ENCODE peak calls at places on chromosome 12, in seven cellular contexts. L is CD4-positive, alpha-beta memory T cell; O is neural crest cell; B is MCF 10A; W is EL; R is progenitor cell of endocrine pancreas; U is fibroblast of pulmonary artery. E is an unnamed sample.

GRCh38 chr12:132227156-132227555 is 82.9 kb downstream of the NOC4L start:
- DNase-seq in R (no peak), O (no peak), B (no peak), U (no peak), L (no peak), W (no peak), E (no peak)

GRCh38 chr12:117334855-117335587 is 26.4 kb downstream of the NOS1 start:
- DNase-seq in L (no peak), U (no peak), B (peak), R (no peak), W (no peak), O (no peak), E (peak)

GRCh38 chr12:127809236-127809635 is 457.7 kb upstream of the TMEM132C start:
- DNase-seq in W (peak), O (no peak), L (no peak), B (peak), R (no peak), U (peak), E (peak)

GRCh38 chr12:103462675-103463074 is 33.1 kb downstream of the C12orf42 start:
- DNase-seq in L (no peak), O (no peak), R (no peak), B (no peak), W (no peak), U (no peak), E (no peak)

GRCh38 chr12:5789469-5789968 is 155.5 kb downstream of the ANO2 start:
- DNase-seq in L (no peak), R (no peak), U (no peak), W (peak), O (no peak), B (peak), E (no peak)

GRCh38 chr12:48296586-48297396 is 53.9 kb downstream of the ZNF641 start:
- DNase-seq in B (no peak), W (peak), U (peak), L (peak), R (peak), O (peak), E (peak)

GRCh38 chr12:3367750-3368444 is 123.1 kb upstream of the PRMT8 start:
- DNase-seq in U (no peak), B (no peak), O (no peak), R (no peak), L (no peak), W (no peak), E (no peak)

GRCh38 chr12:67674417-67674816 is 25.9 kb downstream of the DYRK2 start:
- DNase-seq in R (no peak), L (no peak), B (no peak), U (no peak), W (no peak), O (no peak), E (no peak)

GRCh38 chr12:117318591-117318990 is 42.8 kb downstream of the NOS1 start:
- DNase-seq in L (no peak), U (no peak), O (no peak), B (no peak), R (no peak), W (no peak), E (peak)

GRCh38 chr12:19681007-19681406 is 241.7 kb downstream of the AEBP2 start:
- DNase-seq in O (no peak), L (no peak), W (no peak), B (no peak), U (no peak), R (no peak), E (no peak)

GRCh38 chr12:113392988-113393579 is 10.6 kb downstream of the SDS start:
- DNase-seq in W (no peak), R (no peak), U (peak), O (peak), L (no peak), B (no peak), E (no peak)

GRCh38 chr12:1634590-1635191 is 5.7 kb downstream of the WNT5B start:
- DNase-seq in L (no peak), B (peak), W (peak), U (peak), O (peak), R (peak), E (peak)

GRCh38 chr12:124396544-124397398 is 101.9 kb downstream of the RFLNA start:
- DNase-seq in L (no peak), B (no peak), R (no peak), O (no peak), W (no peak), U (no peak), E (no peak)

GRCh38 chr12:54421175-54421872 is 2.3 kb upstream of the ITGA5 start:
- DNase-seq in W (peak), L (no peak), B (peak), U (peak), R (no peak), O (no peak), E (no peak)

GRCh38 chr12:120230326-120230973 is 29.5 kb upstream of the RPLP0 start:
- DNase-seq in R (no peak), O (no peak), B (peak), W (peak), U (peak), L (no peak), E (peak)

GRCh38 chr12:54374555-54375257 is 9.8 kb downstream of the ZNF385A start:
- DNase-seq in R (no peak), L (peak), W (no peak), U (no peak), B (no peak), O (no peak), E (no peak)

GRCh38 chr12:103986823-103987222 is 21.2 kb downstream of the TDG start:
- DNase-seq in R (no peak), W (peak), U (peak), L (no peak), B (no peak), O (no peak), E (no peak)

GRCh38 chr12:27709932-27710591 is 570 bp upstream of the MRPS35 start:
- DNase-seq in O (no peak), U (peak), B (no peak), R (no peak), L (no peak), W (peak), E (no peak)

GRCh38 chr12:442235-442884 is 17.4 kb upstream of the B4GALNT3 start:
- DNase-seq in O (peak), B (peak), W (peak), L (no peak), R (peak), U (peak), E (peak)

GRCh38 chr12:47747115-47747514 is 11.6 kb downstream of the RAPGEF3 start:
- DNase-seq in L (no peak), B (no peak), W (no peak), O (no peak), R (no peak), U (no peak), E (no peak)

GRCh38 chr12:50003595-50003994 is 21.7 kb downstream of the RACGAP1 start:
- DNase-seq in W (no peak), B (no peak), L (no peak), R (no peak), U (peak), O (no peak), E (no peak)

GRCh38 chr12:18139989-18140596 is 50.1 kb upstream of the RERGL start:
- DNase-seq in B (peak), W (peak), R (no peak), O (no peak), L (no peak), U (peak), E (peak)

GRCh38 chr12:55929306-55929791 is 1.6 kb upstream of the DGKA start:
- DNase-seq in L (peak), U (no peak), R (no peak), O (no peak), W (no peak), B (no peak), E (no peak)

GRCh38 chr12:106126441-106127288 is 12.1 kb downstream of the NUAK1 start:
- DNase-seq in W (peak), R (no peak), O (no peak), U (peak), B (peak), L (no peak), E (no peak)

GRCh38 chr12:90854136-90854689 is 100.8 kb downstream of the CCER1 start:
- DNase-seq in B (peak), L (no peak), O (no peak), R (no peak), W (peak), U (peak), E (peak)

GRCh38 chr12:124419292-124420040 is 124.6 kb downstream of the RFLNA start:
- DNase-seq in U (no peak), R (no peak), W (no peak), O (no peak), B (no peak), L (no peak), E (no peak)

GRCh38 chr12:98873823-98874222 is 228.7 kb downstream of the APAF1 start:
- DNase-seq in B (no peak), L (no peak), U (no peak), O (no peak), R (no peak), W (no peak), E (no peak)

GRCh38 chr12:53719649-53720048 is 7.6 kb downstream of the CALCOCO1 start:
- DNase-seq in B (no peak), U (no peak), R (no peak), W (no peak), O (no peak), L (no peak), E (no peak)

GRCh38 chr12:77133566-77133965 is 68.2 kb upstream of the E2F7 start:
- DNase-seq in R (peak), O (peak), W (peak), L (no peak), U (peak), B (peak), E (no peak)

GRCh38 chr12:50916292-50916691 is 36.1 kb upstream of the HIGD1C start:
- DNase-seq in R (no peak), W (no peak), B (no peak), U (no peak), L (no peak), O (no peak), E (no peak)

GRCh38 chr12:116426391-116427136 is 132.6 kb upstream of the MAP1LC3B2 start:
- DNase-seq in W (peak), L (no peak), R (no peak), U (peak), O (no peak), B (peak), E (peak)